ENCODE peak calls at places on chromosomes 4 and X, in four cellular contexts. I, G, Y and H are unnamed samples.

GRCh38 chr4:8009710-8010534 is 70.3 kb upstream of the AFAP1 start:
- DNase-seq in I (no peak), G (no peak), Y (no peak), H (no peak)

GRCh38 chr4:64882311-64883086 is 473.2 kb upstream of the TECRL start:
- DNase-seq in I (no peak), G (peak; percentile 10), Y (no peak), H (no peak)

GRCh38 chr4:142615324-142615665 is 230.8 kb downstream of the INPP4B start:
- DNase-seq in I (peak; percentile 72), G (no peak), Y (peak; percentile 74), H (no peak)

GRCh38 chrX:97109730-97110129 is 226.0 kb downstream of the RPA4 start:
- DNase-seq in I (no peak), G (no peak), Y (no peak), H (no peak)

GRCh38 chrX:114028907-114029662 is 554.8 kb upstream of the HTR2C start:
- DNase-seq in I (no peak), G (no peak), Y (no peak), H (no peak)

GRCh38 chrX:18410038-18410437 is 15.4 kb upstream of the CDKL5 start:
- DNase-seq in I (no peak), G (peak; percentile 28), Y (peak; percentile 14), H (no peak)

GRCh38 chr4:28373601-28374000 is 1513.0 kb downstream of the STIM2 start:
- DNase-seq in I (peak; percentile 81), G (no peak), Y (peak; percentile 15), H (no peak)

GRCh38 chr4:80036949-80037348 is 36.1 kb downstream of the ANTXR2 start:
- DNase-seq in I (no peak), G (no peak), Y (peak; percentile 40), H (peak; percentile 58)

GRCh38 chr4:6408263-6408662 is 64.2 kb downstream of the PPP2R2C start:
- DNase-seq in I (no peak), G (peak; percentile 58), Y (no peak), H (no peak)

GRCh38 chrX:134624046-134624430 is 34.2 kb downstream of the PLAC1 start:
- DNase-seq in I (no peak), G (no peak), Y (no peak), H (no peak)

GRCh38 chrX:50691820-50692219 is 122.2 kb downstream of the SHROOM4 start:
- DNase-seq in I (peak; percentile 27), G (peak; percentile 18), Y (peak; percentile 1), H (no peak)

GRCh38 chr4:74408639-74409038 is 36.3 kb upstream of the AREG start:
- DNase-seq in I (peak; percentile 96), G (no peak), Y (no peak), H (no peak)

GRCh38 chr4:127997534-127998388 is 32.6 kb downstream of the ABHD18 start:
- DNase-seq in I (peak; percentile 52), G (no peak), Y (no peak), H (no peak)

DNA sequence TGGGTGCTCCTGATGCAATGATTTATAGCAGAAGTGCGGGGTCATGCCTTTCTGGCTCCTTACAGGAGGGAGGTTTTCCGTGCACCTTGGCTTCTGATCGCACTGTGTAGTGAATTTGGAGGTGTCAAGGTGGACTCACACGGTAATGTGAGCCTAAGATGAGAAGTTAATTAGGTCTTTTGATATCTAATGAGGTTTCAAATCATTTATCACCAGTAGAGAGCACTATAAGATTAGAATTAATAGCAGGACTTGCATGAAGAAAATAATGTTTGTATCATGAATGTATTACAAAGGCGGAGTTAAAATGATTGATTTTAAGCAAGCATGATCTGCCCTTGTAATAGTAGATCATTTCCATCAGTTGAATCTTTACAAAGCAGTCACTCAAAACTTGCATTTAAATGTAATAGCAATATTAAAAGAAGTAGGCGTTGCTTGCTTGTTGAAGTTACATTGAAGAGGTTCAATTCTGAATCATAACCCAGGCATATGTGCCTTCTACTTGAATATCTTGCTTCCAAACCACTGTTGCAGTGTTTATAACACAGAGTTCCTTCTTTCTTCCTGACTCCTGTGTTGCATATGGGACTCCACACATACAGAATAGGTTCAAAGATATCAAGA is 152.1 kb downstream of the FMR1NB start:
- DNase-seq in I (peak; percentile 1), G (no peak), Y (no peak), H (no peak)
- TF ChIP-seq CTCF in I (peak; percentile 13), G (no peak), Y (no peak), H (no peak)

DNA sequence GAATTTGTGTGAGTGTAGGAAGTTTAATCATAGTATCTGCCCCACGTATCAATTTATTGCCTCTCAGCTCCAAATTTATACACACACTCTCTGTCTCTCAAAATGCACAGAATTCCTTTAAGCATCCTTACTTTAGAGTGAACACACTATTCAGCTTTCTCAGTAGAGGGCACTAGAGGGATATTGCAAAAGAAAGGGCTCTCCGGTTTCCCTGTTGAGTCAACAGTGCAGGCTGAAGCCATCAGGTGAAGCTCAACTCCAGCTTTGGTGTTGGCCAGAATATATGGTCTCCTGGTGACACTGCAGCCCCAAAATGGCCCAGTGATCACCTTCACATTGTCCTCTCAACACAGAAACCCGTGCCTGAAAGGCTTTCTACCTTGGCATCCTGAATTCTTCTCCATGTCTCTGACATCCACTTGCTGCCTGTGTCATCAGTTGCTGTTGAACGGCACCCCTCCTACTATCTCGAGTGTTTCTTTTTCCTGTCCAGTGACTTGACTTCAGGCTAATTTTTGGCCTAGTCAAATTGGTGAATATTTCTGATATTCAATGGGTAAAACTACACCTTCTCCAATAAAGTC is 670.5 kb downstream of the GABRG1 start:
- DNase-seq in I (peak; percentile 54), G (peak; percentile 20), Y (no peak), H (no peak)
- TF ChIP-seq CTCF in I (peak; percentile 73), G (peak; percentile 82), Y (no peak), H (no peak)

GRCh38 chrX:2410279-2411020 is 90.3 kb downstream of the DHRSX start:
- DNase-seq in I (no peak), G (no peak), Y (no peak), H (no peak)
- TF ChIP-seq CTCF in I (no peak), G (no peak), Y (no peak), H (no peak)

GRCh38 chr4:92100980-92101379 is 202.8 kb upstream of the GRID2 start:
- DNase-seq in I (no peak), G (no peak), Y (no peak), H (no peak)
- TF ChIP-seq CTCF in I (no peak), G (no peak), Y (no peak), H (no peak)

GRCh38 chr4:183106839-183107238 is 7.8 kb downstream of the WWC2 start:
- DNase-seq in I (no peak), G (no peak), Y (no peak), H (no peak)
- TF ChIP-seq CTCF in I (peak; percentile 3), G (peak; percentile 21), Y (no peak), H (no peak)